ENCODE peak calls at places on chromosomes 2 and 18, in seven cellular contexts. J, B, G, X, T, S and H are unnamed samples.
A peak's percentile ranks its signal among the peaks of the same experiment; 100 is the strongest.

GRCh38 chr18:58403799-58404455 is 225.0 kb downstream of the ALPK2 start:
- DNase-seq in J (no peak), B (no peak), G (peak; percentile 72), X (no peak), T (no peak), S (no peak), H (no peak)

GRCh38 chr2:206584323-206585116 is 57.8 kb upstream of the FAM237A start:
- DNase-seq in J (no peak), B (no peak), G (no peak), X (no peak), T (no peak), S (no peak), H (no peak)

GRCh38 chr18:46950064-46950656 is 32.8 kb downstream of the KATNAL2 start:
- DNase-seq in J (no peak), B (no peak), G (no peak), X (no peak), T (peak; percentile 69), S (no peak), H (no peak)

GRCh38 chr2:8892149-8892548 is 54.7 kb upstream of the KIDINS220 start:
- DNase-seq in J (no peak), B (no peak), G (no peak), X (no peak), T (no peak), S (no peak), H (no peak)

GRCh38 chr2:149562304-149562703 is 25.3 kb downstream of the MMADHC start:
- DNase-seq in J (no peak), B (no peak), G (no peak), X (no peak), T (peak; percentile 41), S (peak; percentile 77), H (no peak)

GRCh38 chr2:189104926-189105325 is 74.6 kb downstream of the COL5A2 start:
- DNase-seq in J (no peak), B (no peak), G (no peak), X (no peak), T (no peak), S (no peak), H (no peak)

GRCh38 chr18:13103366-13103765 is 112.2 kb downstream of the CEP192 start:
- DNase-seq in J (no peak), B (no peak), G (no peak), X (no peak), T (no peak), S (no peak), H (no peak)

GRCh38 chr2:126777620-126777978 is 121.1 kb upstream of the TEX51 start:
- DNase-seq in J (no peak), B (no peak), G (no peak), X (no peak), T (no peak), S (no peak), H (no peak)

GRCh38 chr2:120195575-120195974 is 27.6 kb downstream of the TMEM185B start:
- DNase-seq in J (no peak), B (no peak), G (no peak), X (no peak), T (no peak), S (no peak), H (no peak)

GRCh38 chr2:175366814-175367213 is 185.3 kb upstream of the ATP5MC3 start:
- DNase-seq in J (no peak), B (peak; percentile 13), G (no peak), X (peak; percentile 44), T (peak; percentile 92), S (peak; percentile 45), H (peak; percentile 2)

GRCh38 chr2:207722773-207723424 is 11.5 kb downstream of the CCNYL1 start:
- DNase-seq in J (no peak), B (no peak), G (no peak), X (no peak), T (no peak), S (no peak), H (no peak)

GRCh38 chr18:46502444-46502843 is 154.6 kb downstream of the LOXHD1 start:
- DNase-seq in J (no peak), B (no peak), G (no peak), X (no peak), T (no peak), S (no peak), H (no peak)

GRCh38 chr2:2188344-2189111 is 142.5 kb downstream of the MYT1L start:
- DNase-seq in J (no peak), B (no peak), G (no peak), X (no peak), T (no peak), S (no peak), H (no peak)

GRCh38 chr2:239179851-239180371 is 220.9 kb downstream of the HDAC4 start:
- DNase-seq in J (no peak), B (no peak), G (peak; percentile 37), X (no peak), T (no peak), S (no peak), H (no peak)

GRCh38 chr18:58796205-58796604 is 68.5 kb upstream of the ZNF532 start:
- DNase-seq in J (no peak), B (no peak), G (no peak), X (no peak), T (no peak), S (no peak), H (no peak)

GRCh38 chr2:152407204-152407721 is 72.3 kb downstream of the FMNL2 start:
- DNase-seq in J (no peak), B (peak; percentile 45), G (no peak), X (no peak), T (no peak), S (no peak), H (no peak)

GRCh38 chr2:37641582-37642111 is 29.8 kb downstream of the CDC42EP3 start:
- DNase-seq in J (no peak), B (no peak), G (no peak), X (no peak), T (no peak), S (no peak), H (peak; percentile 72)

GRCh38 chr2:216081487-216082387 is at the start of the genes PECR and TMEM169:
- DNase-seq in J (peak; percentile 61), B (peak; percentile 79), G (peak; percentile 95), X (no peak), T (peak; percentile 70), S (peak; percentile 86), H (peak; percentile 26)

GRCh38 chr2:70133521-70134348 is 46.5 kb downstream of the PCBP1 start:
- DNase-seq in J (no peak), B (no peak), G (no peak), X (no peak), T (no peak), S (no peak), H (no peak)

GRCh38 chr2:240933966-240934700 is 28.0 kb downstream of the CROCC2 start:
- DNase-seq in J (no peak), B (peak; percentile 5), G (no peak), X (no peak), T (no peak), S (no peak), H (no peak)

GRCh38 chr2:168552450-168552856 is 96.4 kb downstream of the CERS6 start:
- DNase-seq in J (no peak), B (no peak), G (no peak), X (peak; percentile 5), T (peak; percentile 76), S (no peak), H (no peak)

GRCh38 chr2:95346236-95346737 is 49.1 kb downstream of the KCNIP3 start:
- DNase-seq in J (no peak), B (peak; percentile 72), G (peak; percentile 78), X (no peak), T (no peak), S (peak; percentile 70), H (no peak)

GRCh38 chr2:20291106-20291564 is 59.5 kb downstream of the PUM2 start:
- DNase-seq in J (no peak), B (peak; percentile 15), G (peak; percentile 47), X (no peak), T (no peak), S (peak; percentile 86), H (no peak)